ENCODE peak calls at places on chromosomes 3 and 15, in ten cellular contexts. One of them, this sample, is unnamed.

GRCh38 chr15:42737529-42738328 is 801 bp upstream of the CDAN1 start:
- DNase-seq in IMR-90: peak; percentile 4
- DNase-seq in lung: no peak
- DNase-seq in breast epithelium: no peak
- DNase-seq in HCT116: peak; percentile 36
- DNase-seq in adrenal gland: no peak
- DNase-seq in OCI-LY7: no peak
- DNase-seq in effector memory CD4-positive, alpha-beta T cell: no peak
- DNase-seq in uterus: no peak
- DNase-seq in heart left ventricle: no peak
- DNase-seq in this sample: no peak

GRCh38 chr3:45826908-45827307 is 15.0 kb downstream of the LZTFL1 start:
- DNase-seq in IMR-90: no peak
- DNase-seq in lung: no peak
- DNase-seq in breast epithelium: no peak
- DNase-seq in HCT116: no peak
- DNase-seq in adrenal gland: no peak
- DNase-seq in OCI-LY7: no peak
- DNase-seq in effector memory CD4-positive, alpha-beta T cell: no peak
- DNase-seq in uterus: no peak
- DNase-seq in heart left ventricle: no peak
- DNase-seq in this sample: no peak

GRCh38 chr3:158471639-158472294 is 99.2 kb upstream of the MLF1 start:
- DNase-seq in IMR-90: peak; percentile 97
- DNase-seq in lung: no peak
- DNase-seq in breast epithelium: no peak
- DNase-seq in HCT116: peak; percentile 24
- DNase-seq in adrenal gland: no peak
- DNase-seq in OCI-LY7: no peak
- DNase-seq in effector memory CD4-positive, alpha-beta T cell: no peak
- DNase-seq in uterus: no peak
- DNase-seq in heart left ventricle: no peak
- DNase-seq in this sample: peak; percentile 93

GRCh38 chr3:151819910-151820309 is 6.0 kb downstream of the AADAC start:
- DNase-seq in IMR-90: no peak
- DNase-seq in lung: no peak
- DNase-seq in breast epithelium: no peak
- DNase-seq in HCT116: no peak
- DNase-seq in adrenal gland: no peak
- DNase-seq in OCI-LY7: no peak
- DNase-seq in effector memory CD4-positive, alpha-beta T cell: no peak
- DNase-seq in uterus: no peak
- DNase-seq in heart left ventricle: no peak
- DNase-seq in this sample: no peak

GRCh38 chr3:46282696-46283095 is 40.4 kb downstream of the CCR3 start:
- DNase-seq in IMR-90: no peak
- DNase-seq in lung: no peak
- DNase-seq in breast epithelium: no peak
- DNase-seq in HCT116: no peak
- DNase-seq in adrenal gland: no peak
- DNase-seq in OCI-LY7: no peak
- DNase-seq in effector memory CD4-positive, alpha-beta T cell: no peak
- DNase-seq in uterus: no peak
- DNase-seq in heart left ventricle: no peak
- DNase-seq in this sample: no peak

GRCh38 chr3:100635273-100635701 is 25.9 kb downstream of the ADGRG7 start:
- DNase-seq in IMR-90: no peak
- DNase-seq in lung: no peak
- DNase-seq in breast epithelium: no peak
- DNase-seq in HCT116: no peak
- DNase-seq in adrenal gland: no peak
- DNase-seq in OCI-LY7: no peak
- DNase-seq in effector memory CD4-positive, alpha-beta T cell: no peak
- DNase-seq in uterus: no peak
- DNase-seq in heart left ventricle: no peak
- DNase-seq in this sample: peak; percentile 18

GRCh38 chr15:43274136-43274535 is 7.4 kb upstream of the TGM5 start:
- DNase-seq in IMR-90: no peak
- DNase-seq in lung: no peak
- DNase-seq in breast epithelium: peak; percentile 83
- DNase-seq in HCT116: no peak
- DNase-seq in adrenal gland: peak; percentile 87
- DNase-seq in OCI-LY7: no peak
- DNase-seq in effector memory CD4-positive, alpha-beta T cell: no peak
- DNase-seq in uterus: no peak
- DNase-seq in heart left ventricle: peak; percentile 94
- DNase-seq in this sample: no peak

GRCh38 chr3:45225465-45226205 is 452 bp downstream of the TMEM158 start:
- DNase-seq in IMR-90: no peak
- DNase-seq in lung: no peak
- DNase-seq in breast epithelium: no peak
- DNase-seq in HCT116: no peak
- DNase-seq in adrenal gland: no peak
- DNase-seq in OCI-LY7: no peak
- DNase-seq in effector memory CD4-positive, alpha-beta T cell: no peak
- DNase-seq in uterus: no peak
- DNase-seq in heart left ventricle: peak; percentile 36
- DNase-seq in this sample: peak; percentile 64

DNA sequence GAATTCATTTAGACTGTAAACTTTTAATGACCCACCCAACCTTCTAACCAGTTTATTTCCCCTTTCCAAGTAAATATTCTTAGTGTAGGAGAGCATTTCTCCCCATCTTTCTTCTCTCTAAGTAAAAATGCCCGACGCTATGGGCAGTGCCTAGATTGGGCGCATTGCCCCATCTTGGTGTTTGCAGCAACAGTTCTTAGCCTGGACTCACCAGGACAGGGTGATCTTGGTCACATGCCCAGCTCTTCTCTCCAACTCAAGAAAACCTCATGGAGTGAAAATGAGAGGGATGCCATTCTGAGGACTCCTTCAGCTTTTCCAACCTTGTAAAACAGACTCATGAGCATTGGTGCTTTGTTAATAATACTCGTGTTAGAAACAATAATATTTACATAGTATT is 76.7 kb downstream of the GHSR start:
- DNase-seq in IMR-90: no peak
- DNase-seq in lung: no peak
- DNase-seq in breast epithelium: no peak
- DNase-seq in HCT116: no peak
- DNase-seq in adrenal gland: no peak
- DNase-seq in OCI-LY7: no peak
- DNase-seq in effector memory CD4-positive, alpha-beta T cell: no peak
- DNase-seq in uterus: no peak
- DNase-seq in heart left ventricle: no peak
- DNase-seq in this sample: no peak
- H3K36me3 ChIP-seq in IMR-90: peaks cover 29% of the 10 kb centered on the region
- H3K36me3 ChIP-seq in lung: peaks cover 19% of the 10 kb centered on the region
- H3K36me3 ChIP-seq in breast epithelium: no peaks in the 10 kb centered on the region
- H3K36me3 ChIP-seq in HCT116: no peaks in the 10 kb centered on the region
- H3K36me3 ChIP-seq in adrenal gland: peaks cover 13% of the 10 kb centered on the region
- H3K36me3 ChIP-seq in OCI-LY7: no peaks in the 10 kb centered on the region
- H3K36me3 ChIP-seq in effector memory CD4-positive, alpha-beta T cell: peaks cover 8% of the 10 kb centered on the region
- H3K36me3 ChIP-seq in uterus: no peaks in the 10 kb centered on the region
- H3K36me3 ChIP-seq in heart left ventricle: peaks cover 87% of the 10 kb centered on the region
- H3K36me3 ChIP-seq in this sample: peaks cover 14% of the 10 kb centered on the region

GRCh38 chr3:18246336-18247060 is 178.6 kb downstream of the SATB1 start:
- DNase-seq in IMR-90: no peak
- DNase-seq in lung: no peak
- DNase-seq in breast epithelium: no peak
- DNase-seq in HCT116: no peak
- DNase-seq in adrenal gland: no peak
- DNase-seq in OCI-LY7: no peak
- DNase-seq in effector memory CD4-positive, alpha-beta T cell: no peak
- DNase-seq in uterus: no peak
- DNase-seq in heart left ventricle: no peak
- DNase-seq in this sample: no peak

GRCh38 chr3:18245721-18246120 is 179.4 kb downstream of the SATB1 start:
- DNase-seq in IMR-90: no peak
- DNase-seq in lung: no peak
- DNase-seq in breast epithelium: no peak
- DNase-seq in HCT116: no peak
- DNase-seq in adrenal gland: no peak
- DNase-seq in OCI-LY7: no peak
- DNase-seq in effector memory CD4-positive, alpha-beta T cell: no peak
- DNase-seq in uterus: no peak
- DNase-seq in heart left ventricle: no peak
- DNase-seq in this sample: no peak

GRCh38 chr3:18247776-18248310 is 177.3 kb downstream of the SATB1 start:
- DNase-seq in IMR-90: no peak
- DNase-seq in lung: no peak
- DNase-seq in breast epithelium: no peak
- DNase-seq in HCT116: no peak
- DNase-seq in adrenal gland: no peak
- DNase-seq in OCI-LY7: no peak
- DNase-seq in effector memory CD4-positive, alpha-beta T cell: no peak
- DNase-seq in uterus: no peak
- DNase-seq in heart left ventricle: no peak
- DNase-seq in this sample: no peak

DNA sequence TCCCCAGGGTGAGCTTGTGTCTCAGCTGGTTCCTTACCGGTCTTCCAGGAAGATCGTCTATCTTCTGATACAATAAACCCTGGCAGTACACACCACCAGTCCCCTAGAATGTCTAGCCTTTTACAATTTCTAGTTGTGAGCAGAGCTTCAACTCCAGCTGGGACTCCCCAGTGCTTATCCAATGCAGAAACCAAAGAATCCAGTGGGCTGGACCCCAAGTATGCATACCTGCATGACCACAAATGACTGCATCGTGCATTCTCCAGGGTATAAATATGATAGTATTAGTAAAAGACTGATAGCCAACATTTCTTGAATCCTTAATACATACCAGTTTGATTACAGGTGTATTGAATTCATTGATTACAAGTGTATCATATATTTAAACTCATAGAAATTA is 176.0 kb downstream of the SATB1 start:
- DNase-seq in IMR-90: no peak
- DNase-seq in lung: no peak
- DNase-seq in breast epithelium: no peak
- DNase-seq in HCT116: no peak
- DNase-seq in adrenal gland: no peak
- DNase-seq in OCI-LY7: no peak
- DNase-seq in effector memory CD4-positive, alpha-beta T cell: no peak
- DNase-seq in uterus: no peak
- DNase-seq in heart left ventricle: no peak
- DNase-seq in this sample: no peak
- H3K36me3 ChIP-seq in IMR-90: no peaks in the 10 kb centered on the region
- H3K36me3 ChIP-seq in lung: no peaks in the 10 kb centered on the region
- H3K36me3 ChIP-seq in breast epithelium: no peaks in the 10 kb centered on the region
- H3K36me3 ChIP-seq in HCT116: no peaks in the 10 kb centered on the region
- H3K36me3 ChIP-seq in adrenal gland: no peaks in the 10 kb centered on the region
- H3K36me3 ChIP-seq in OCI-LY7: no peaks in the 10 kb centered on the region
- H3K36me3 ChIP-seq in effector memory CD4-positive, alpha-beta T cell: no peaks in the 10 kb centered on the region
- H3K36me3 ChIP-seq in uterus: no peaks in the 10 kb centered on the region
- H3K36me3 ChIP-seq in heart left ventricle: no peaks in the 10 kb centered on the region
- H3K36me3 ChIP-seq in this sample: no peaks in the 10 kb centered on the region

DNA sequence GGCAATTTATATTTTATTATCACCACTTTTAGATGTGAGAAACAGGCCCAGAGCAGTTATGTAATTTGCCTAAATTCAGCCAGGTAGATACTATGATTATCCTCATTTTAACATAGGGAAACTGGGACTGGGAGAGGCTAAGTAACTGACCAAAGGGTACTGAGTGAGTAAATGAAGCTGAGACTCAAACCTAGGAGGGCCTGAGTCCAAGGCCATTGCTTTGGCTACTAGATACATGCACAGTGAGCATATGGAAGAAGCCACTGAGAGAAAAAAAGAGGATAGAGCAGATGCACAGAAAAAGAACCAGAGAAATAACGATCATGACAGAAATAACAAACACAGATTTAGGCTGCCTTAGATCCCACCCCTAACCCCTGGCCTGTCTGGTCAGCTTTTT is 33.6 kb downstream of the USF3 start:
- DNase-seq in IMR-90: no peak
- DNase-seq in lung: no peak
- DNase-seq in breast epithelium: no peak
- DNase-seq in HCT116: no peak
- DNase-seq in adrenal gland: no peak
- DNase-seq in OCI-LY7: no peak
- DNase-seq in effector memory CD4-positive, alpha-beta T cell: no peak
- DNase-seq in uterus: no peak
- DNase-seq in heart left ventricle: no peak
- DNase-seq in this sample: no peak
- H3K36me3 ChIP-seq in IMR-90: peaks cover 23% of the 10 kb centered on the region
- H3K36me3 ChIP-seq in lung: peaks cover 26% of the 10 kb centered on the region
- H3K36me3 ChIP-seq in breast epithelium: peaks cover 4% of the 10 kb centered on the region
- H3K36me3 ChIP-seq in HCT116: peaks cover 7% of the 10 kb centered on the region
- H3K36me3 ChIP-seq in adrenal gland: peaks cover 23% of the 10 kb centered on the region
- H3K36me3 ChIP-seq in OCI-LY7: peaks cover 30% of the 10 kb centered on the region
- H3K36me3 ChIP-seq in effector memory CD4-positive, alpha-beta T cell: peaks cover 40% of the 10 kb centered on the region
- H3K36me3 ChIP-seq in uterus: no peaks in the 10 kb centered on the region
- H3K36me3 ChIP-seq in heart left ventricle: peaks cover 65% of the 10 kb centered on the region
- H3K36me3 ChIP-seq in this sample: peaks cover 16% of the 10 kb centered on the region

GRCh38 chr15:48063411-48063985 is 57.3 kb upstream of the SLC24A5 start:
- DNase-seq in IMR-90: no peak
- DNase-seq in lung: no peak
- DNase-seq in breast epithelium: no peak
- DNase-seq in HCT116: no peak
- DNase-seq in adrenal gland: no peak
- DNase-seq in OCI-LY7: no peak
- DNase-seq in effector memory CD4-positive, alpha-beta T cell: no peak
- DNase-seq in uterus: no peak
- DNase-seq in heart left ventricle: no peak
- DNase-seq in this sample: no peak

GRCh38 chr15:48066456-48066855 is 54.3 kb upstream of the SLC24A5 start:
- DNase-seq in IMR-90: no peak
- DNase-seq in lung: no peak
- DNase-seq in breast epithelium: no peak
- DNase-seq in HCT116: no peak
- DNase-seq in adrenal gland: no peak
- DNase-seq in OCI-LY7: no peak
- DNase-seq in effector memory CD4-positive, alpha-beta T cell: no peak
- DNase-seq in uterus: no peak
- DNase-seq in heart left ventricle: no peak
- DNase-seq in this sample: no peak

GRCh38 chr15:48062476-48062875 is 58.3 kb upstream of the SLC24A5 start:
- DNase-seq in IMR-90: peak; percentile 61
- DNase-seq in lung: no peak
- DNase-seq in breast epithelium: no peak
- DNase-seq in HCT116: no peak
- DNase-seq in adrenal gland: no peak
- DNase-seq in OCI-LY7: no peak
- DNase-seq in effector memory CD4-positive, alpha-beta T cell: no peak
- DNase-seq in uterus: no peak
- DNase-seq in heart left ventricle: no peak
- DNase-seq in this sample: no peak

GRCh38 chr15:48061588-48061987 is 59.2 kb upstream of the SLC24A5 start:
- DNase-seq in IMR-90: no peak
- DNase-seq in lung: no peak
- DNase-seq in breast epithelium: no peak
- DNase-seq in HCT116: no peak
- DNase-seq in adrenal gland: no peak
- DNase-seq in OCI-LY7: no peak
- DNase-seq in effector memory CD4-positive, alpha-beta T cell: no peak
- DNase-seq in uterus: no peak
- DNase-seq in heart left ventricle: no peak
- DNase-seq in this sample: no peak

DNA sequence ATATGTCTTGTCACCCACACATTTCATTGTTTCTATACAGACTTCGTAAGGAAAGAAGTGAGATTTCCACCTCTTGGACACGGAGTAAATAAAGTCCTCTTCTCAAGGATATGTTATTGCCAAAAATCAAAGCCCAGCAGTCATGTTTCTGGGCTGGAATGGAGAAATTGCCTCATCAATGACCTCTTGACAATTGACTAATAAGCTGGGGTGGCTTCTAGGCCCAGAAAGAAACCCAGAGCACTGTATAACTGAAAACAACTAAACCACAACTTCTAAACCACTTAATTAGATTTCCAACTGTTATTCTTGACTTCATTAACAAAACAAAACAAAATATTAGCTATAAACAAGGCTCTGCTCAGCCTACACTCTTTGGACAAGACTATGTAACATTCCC is 56.4 kb upstream of the SLC24A5 start:
- DNase-seq in IMR-90: peak; percentile 9
- DNase-seq in lung: no peak
- DNase-seq in breast epithelium: no peak
- DNase-seq in HCT116: no peak
- DNase-seq in adrenal gland: no peak
- DNase-seq in OCI-LY7: no peak
- DNase-seq in effector memory CD4-positive, alpha-beta T cell: no peak
- DNase-seq in uterus: no peak
- DNase-seq in heart left ventricle: no peak
- DNase-seq in this sample: no peak
- H3K36me3 ChIP-seq in IMR-90: no peaks in the 10 kb centered on the region
- H3K36me3 ChIP-seq in lung: no peaks in the 10 kb centered on the region
- H3K36me3 ChIP-seq in breast epithelium: no peaks in the 10 kb centered on the region
- H3K36me3 ChIP-seq in HCT116: no peaks in the 10 kb centered on the region
- H3K36me3 ChIP-seq in adrenal gland: no peaks in the 10 kb centered on the region
- H3K36me3 ChIP-seq in OCI-LY7: no peaks in the 10 kb centered on the region
- H3K36me3 ChIP-seq in effector memory CD4-positive, alpha-beta T cell: no peaks in the 10 kb centered on the region
- H3K36me3 ChIP-seq in uterus: no peaks in the 10 kb centered on the region
- H3K36me3 ChIP-seq in heart left ventricle: no peaks in the 10 kb centered on the region
- H3K36me3 ChIP-seq in this sample: no peaks in the 10 kb centered on the region

This sample was measured in cardiac muscle cell.